ENCODE peak calls at places on chromosomes 6 and 20, in six cellular contexts. One of them, this sample, is unnamed.

GRCh38 chr6:110590821-110591351 is 114.5 kb upstream of the SLC22A16 start:
- DNase-seq in mammary epithelial cell: peak; percentile 62
- DNase-seq in HCT116: no peak
- DNase-seq in endodermal cell: no peak
- DNase-seq in astrocyte of the spinal cord: peak; percentile 41
- DNase-seq in pancreas: no peak
- DNase-seq in this sample: peak; percentile 22

GRCh38 chr6:136471372-136471771 is 78.8 kb downstream of the MAP7 start:
- DNase-seq in mammary epithelial cell: no peak
- DNase-seq in HCT116: no peak
- DNase-seq in endodermal cell: no peak
- DNase-seq in astrocyte of the spinal cord: peak; percentile 6
- DNase-seq in pancreas: no peak
- DNase-seq in this sample: no peak

GRCh38 chr6:166381733-166382499 is 824 bp downstream of the MPC1 start:
- DNase-seq in mammary epithelial cell: peak; percentile 72
- DNase-seq in HCT116: peak; percentile 45
- DNase-seq in endodermal cell: peak; percentile 95
- DNase-seq in astrocyte of the spinal cord: peak; percentile 41
- DNase-seq in pancreas: peak; percentile 89
- DNase-seq in this sample: peak; percentile 35

GRCh38 chr6:54053893-54054391 is 57.3 kb upstream of the MLIP start:
- DNase-seq in mammary epithelial cell: peak; percentile 93
- DNase-seq in HCT116: peak; percentile 48
- DNase-seq in endodermal cell: peak; percentile 60
- DNase-seq in astrocyte of the spinal cord: peak; percentile 90
- DNase-seq in pancreas: no peak
- DNase-seq in this sample: peak; percentile 88

GRCh38 chr6:21383499-21384085 is 210.0 kb upstream of the SOX4 start:
- DNase-seq in mammary epithelial cell: no peak
- DNase-seq in HCT116: no peak
- DNase-seq in endodermal cell: peak; percentile 46
- DNase-seq in astrocyte of the spinal cord: no peak
- DNase-seq in pancreas: no peak
- DNase-seq in this sample: no peak

GRCh38 chr20:53216856-53217576 is 244.9 kb downstream of the TSHZ2 start:
- DNase-seq in mammary epithelial cell: peak; percentile 37
- DNase-seq in HCT116: peak; percentile 28
- DNase-seq in endodermal cell: peak; percentile 96
- DNase-seq in astrocyte of the spinal cord: peak; percentile 14
- DNase-seq in pancreas: peak; percentile 42
- DNase-seq in this sample: no peak

GRCh38 chr6:125219451-125219942 is 65.9 kb downstream of the TPD52L1 start:
- DNase-seq in mammary epithelial cell: no peak
- DNase-seq in HCT116: no peak
- DNase-seq in endodermal cell: no peak
- DNase-seq in astrocyte of the spinal cord: no peak
- DNase-seq in pancreas: no peak
- DNase-seq in this sample: no peak

GRCh38 chr6:70879496-70879895 is 77.4 kb downstream of the B3GAT2 start:
- DNase-seq in mammary epithelial cell: no peak
- DNase-seq in HCT116: no peak
- DNase-seq in endodermal cell: no peak
- DNase-seq in astrocyte of the spinal cord: no peak
- DNase-seq in pancreas: no peak
- DNase-seq in this sample: no peak

GRCh38 chr6:11129908-11130565 is 18.5 kb upstream of the ERVFRD-1 start:
- DNase-seq in mammary epithelial cell: no peak
- DNase-seq in HCT116: no peak
- DNase-seq in endodermal cell: no peak
- DNase-seq in astrocyte of the spinal cord: no peak
- DNase-seq in pancreas: no peak
- DNase-seq in this sample: no peak

GRCh38 chr6:89145962-89146747 is at the start of gene PM20D2:
- DNase-seq in mammary epithelial cell: peak; percentile 68
- DNase-seq in HCT116: peak; percentile 48
- DNase-seq in endodermal cell: peak; percentile 84
- DNase-seq in astrocyte of the spinal cord: peak; percentile 41
- DNase-seq in pancreas: peak; percentile 66
- DNase-seq in this sample: peak; percentile 13

GRCh38 chr20:17691758-17692157 is 8.0 kb upstream of the BANF2 start:
- DNase-seq in mammary epithelial cell: no peak
- DNase-seq in HCT116: no peak
- DNase-seq in endodermal cell: no peak
- DNase-seq in astrocyte of the spinal cord: no peak
- DNase-seq in pancreas: no peak
- DNase-seq in this sample: no peak

GRCh38 chr20:17694767-17695166 is 5.0 kb upstream of the BANF2 start:
- DNase-seq in mammary epithelial cell: no peak
- DNase-seq in HCT116: no peak
- DNase-seq in endodermal cell: no peak
- DNase-seq in astrocyte of the spinal cord: no peak
- DNase-seq in pancreas: no peak
- DNase-seq in this sample: no peak

GRCh38 chr20:17696287-17696686 is 3.5 kb upstream of the BANF2 start:
- DNase-seq in mammary epithelial cell: no peak
- DNase-seq in HCT116: no peak
- DNase-seq in endodermal cell: no peak
- DNase-seq in astrocyte of the spinal cord: no peak
- DNase-seq in pancreas: no peak
- DNase-seq in this sample: no peak

GRCh38 chr20:17690144-17690543 is 8.1 kb upstream of the RRBP1 start:
- DNase-seq in mammary epithelial cell: no peak
- DNase-seq in HCT116: no peak
- DNase-seq in endodermal cell: no peak
- DNase-seq in astrocyte of the spinal cord: no peak
- DNase-seq in pancreas: no peak
- DNase-seq in this sample: no peak

DNA sequence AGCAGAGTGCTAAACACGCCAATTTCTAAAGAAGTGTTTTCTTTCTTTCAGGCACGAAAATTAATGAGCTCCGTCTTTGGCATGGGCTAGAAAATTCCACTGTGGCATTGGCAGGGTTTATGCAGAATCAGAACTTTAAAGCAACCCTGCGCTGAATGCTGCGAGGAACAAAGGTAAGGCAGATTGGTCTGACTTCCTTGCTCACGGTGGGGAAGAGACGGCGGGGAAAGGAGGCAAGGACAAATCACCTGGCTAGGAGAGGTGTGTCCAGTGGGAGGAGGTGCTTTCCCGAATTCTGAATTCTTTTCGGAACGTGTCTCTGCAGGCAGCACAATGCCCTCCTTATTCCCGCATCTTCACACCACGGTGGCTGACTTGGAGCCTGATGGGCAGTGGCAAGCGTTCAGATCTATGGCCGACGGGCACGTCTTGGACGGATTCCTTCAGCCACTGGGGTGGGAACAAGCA is 6.2 kb upstream of the BANF2 start:
- DNase-seq in mammary epithelial cell: peak; percentile 83
- DNase-seq in HCT116: no peak
- DNase-seq in endodermal cell: no peak
- DNase-seq in astrocyte of the spinal cord: no peak
- DNase-seq in pancreas: peak; percentile 46
- DNase-seq in this sample: no peak
- H3K4me3 ChIP-seq in mammary epithelial cell: peak overlapping the region; percentile 14
- H3K4me3 ChIP-seq in HCT116: no peak overlapping the region
- H3K4me3 ChIP-seq in endodermal cell: no peak overlapping the region
- H3K4me3 ChIP-seq in astrocyte of the spinal cord: no peak overlapping the region
- H3K4me3 ChIP-seq in pancreas: no peak overlapping the region
- H3K4me3 ChIP-seq in this sample: no peak overlapping the region

GRCh38 chr20:6829510-6830116 is 62.1 kb downstream of the BMP2 start:
- DNase-seq in mammary epithelial cell: peak; percentile 54
- DNase-seq in HCT116: no peak
- DNase-seq in endodermal cell: peak; percentile 49
- DNase-seq in astrocyte of the spinal cord: no peak
- DNase-seq in pancreas: no peak
- DNase-seq in this sample: no peak
- TF ChIP-seq CTCF in mammary epithelial cell: peak; percentile 30
- TF ChIP-seq CTCF in HCT116: no peak
- TF ChIP-seq CTCF in endodermal cell: peak; percentile 72
- TF ChIP-seq CTCF in astrocyte of the spinal cord: no peak
- TF ChIP-seq CTCF in pancreas: no peak
- TF ChIP-seq CTCF in this sample: peak; percentile 23

GRCh38 chr6:16419636-16420331 is 181.4 kb downstream of the GMPR start:
- DNase-seq in mammary epithelial cell: no peak
- DNase-seq in HCT116: no peak
- DNase-seq in endodermal cell: no peak
- DNase-seq in astrocyte of the spinal cord: no peak
- DNase-seq in pancreas: no peak
- DNase-seq in this sample: no peak
- H3K4me3 ChIP-seq in mammary epithelial cell: no peak overlapping the region
- H3K4me3 ChIP-seq in HCT116: no peak overlapping the region
- H3K4me3 ChIP-seq in endodermal cell: no peak overlapping the region
- H3K4me3 ChIP-seq in astrocyte of the spinal cord: no peak overlapping the region
- H3K4me3 ChIP-seq in pancreas: no peak overlapping the region
- H3K4me3 ChIP-seq in this sample: no peak overlapping the region

GRCh38 chr6:39451831-39452230 is 129.3 kb upstream of the KCNK16 start:
- DNase-seq in mammary epithelial cell: no peak
- DNase-seq in HCT116: peak; percentile 12
- DNase-seq in endodermal cell: peak; percentile 59
- DNase-seq in astrocyte of the spinal cord: peak; percentile 12
- DNase-seq in pancreas: no peak
- DNase-seq in this sample: no peak
- TF ChIP-seq CTCF in mammary epithelial cell: peak; percentile 46
- TF ChIP-seq CTCF in HCT116: no peak
- TF ChIP-seq CTCF in endodermal cell: peak; percentile 75
- TF ChIP-seq CTCF in astrocyte of the spinal cord: peak; percentile 50
- TF ChIP-seq CTCF in pancreas: no peak
- TF ChIP-seq CTCF in this sample: peak; percentile 40

GRCh38 chr6:169009658-169010057 is 244.0 kb downstream of the THBS2 start:
- DNase-seq in mammary epithelial cell: no peak
- DNase-seq in HCT116: no peak
- DNase-seq in endodermal cell: no peak
- DNase-seq in astrocyte of the spinal cord: no peak
- DNase-seq in pancreas: no peak
- DNase-seq in this sample: no peak

GRCh38 chr6:169019111-169019510 is 234.5 kb downstream of the THBS2 start:
- DNase-seq in mammary epithelial cell: no peak
- DNase-seq in HCT116: no peak
- DNase-seq in endodermal cell: no peak
- DNase-seq in astrocyte of the spinal cord: no peak
- DNase-seq in pancreas: no peak
- DNase-seq in this sample: no peak

GRCh38 chr6:169016758-169017157 is 236.9 kb downstream of the THBS2 start:
- DNase-seq in mammary epithelial cell: no peak
- DNase-seq in HCT116: no peak
- DNase-seq in endodermal cell: no peak
- DNase-seq in astrocyte of the spinal cord: no peak
- DNase-seq in pancreas: no peak
- DNase-seq in this sample: no peak

GRCh38 chr6:169019727-169020491 is 233.7 kb downstream of the THBS2 start:
- DNase-seq in mammary epithelial cell: no peak
- DNase-seq in HCT116: no peak
- DNase-seq in endodermal cell: peak; percentile 65
- DNase-seq in astrocyte of the spinal cord: no peak
- DNase-seq in pancreas: no peak
- DNase-seq in this sample: no peak

DNA sequence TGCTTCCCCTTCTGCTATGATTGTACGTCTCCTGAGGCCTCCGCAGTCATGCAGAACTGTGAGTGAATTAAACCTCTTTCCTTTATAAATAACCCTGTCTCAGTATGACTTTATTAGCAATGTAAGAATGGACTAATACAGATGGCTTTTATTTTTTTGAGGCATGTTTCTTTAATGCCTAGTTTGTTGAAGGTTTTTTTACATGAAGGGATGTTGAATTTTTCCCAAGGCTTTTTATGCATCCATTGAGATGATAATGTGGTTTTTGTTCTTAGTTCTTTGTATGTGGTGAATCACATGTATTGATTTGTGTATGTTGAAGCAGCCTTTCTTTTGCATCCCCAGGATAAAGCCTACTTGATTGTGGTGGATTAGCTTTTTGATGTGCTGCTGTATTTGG is 239.0 kb downstream of the THBS2 start:
- DNase-seq in mammary epithelial cell: no peak
- DNase-seq in HCT116: no peak
- DNase-seq in endodermal cell: no peak
- DNase-seq in astrocyte of the spinal cord: no peak
- DNase-seq in pancreas: no peak
- DNase-seq in this sample: no peak
- H3K4me3 ChIP-seq in mammary epithelial cell: no peak overlapping the region
- H3K4me3 ChIP-seq in HCT116: no peak overlapping the region
- H3K4me3 ChIP-seq in endodermal cell: no peak overlapping the region
- H3K4me3 ChIP-seq in astrocyte of the spinal cord: no peak overlapping the region
- H3K4me3 ChIP-seq in pancreas: no peak overlapping the region
- H3K4me3 ChIP-seq in this sample: no peak overlapping the region

This sample was measured in AG10803.